ENCODE peak calls at places on chromosomes 11 and 22, in four cellular contexts. P is K562, U is GM12878, Y is HL-60. B is an unnamed sample.

GRCh38 chr11:45154276-45154675 is 7.8 kb downstream of the PRDM11 start:
- DNase-seq in P (no peak), U (no peak), Y (no peak), B (no peak)

GRCh38 chr22:23763579-23764331 is 965 bp downstream of the C22orf15 start:
- DNase-seq in U (no peak), Y (no peak), P (no peak), B (peak; percentile 47)

GRCh38 chr11:112016765-112017356 is 8.3 kb upstream of the DLAT start:
- DNase-seq in P (no peak), U (no peak), Y (no peak), B (no peak)

GRCh38 chr22:39628563-39629080 is 58.1 kb downstream of the CACNA1I start:
- DNase-seq in P (no peak), U (no peak), Y (no peak), B (no peak)

GRCh38 chr11:125287467-125288232 is 123.1 kb downstream of the PKNOX2 start:
- DNase-seq in U (no peak), Y (no peak), P (no peak), B (no peak)

GRCh38 chr22:31346255-31346732 is at the start of gene PATZ1:
- DNase-seq in U (no peak), Y (peak; percentile 85), P (peak; percentile 68), B (peak; percentile 79)

GRCh38 chr11:102530558-102530957 is at the start of gene MMP7:
- DNase-seq in Y (no peak), U (no peak), P (no peak), B (no peak)

GRCh38 chr11:124798991-124799383 is 1.2 kb downstream of the MSANTD2 start:
- DNase-seq in Y (no peak), U (no peak), P (peak; percentile 26), B (no peak)

GRCh38 chr11:15170170-15170569 is 55.4 kb downstream of the INSC start:
- DNase-seq in P (no peak), Y (no peak), U (no peak), B (no peak)

GRCh38 chr11:128498846-128499245 is 88.5 kb downstream of the ETS1 start:
- DNase-seq in Y (no peak), P (no peak), U (no peak), B (no peak)

GRCh38 chr22:45584621-45585436 is 82.1 kb downstream of the FBLN1 start:
- DNase-seq in U (no peak), Y (no peak), P (no peak), B (no peak)

GRCh38 chr22:35761037-35761436 is 43.4 kb downstream of the APOL5 start:
- DNase-seq in U (no peak), P (no peak), Y (no peak), B (no peak)

GRCh38 chr22:48748113-48748859 is 1079.4 kb downstream of the BRD1 start:
- DNase-seq in U (no peak), Y (no peak), P (no peak), B (no peak)

GRCh38 chr11:116167706-116168458 is 604.9 kb downstream of the BUD13 start:
- DNase-seq in U (no peak), Y (no peak), P (no peak), B (no peak)

GRCh38 chr11:106156290-106156937 is 79.0 kb downstream of the AASDHPPT start:
- DNase-seq in Y (peak; percentile 3), U (peak; percentile 12), P (peak; percentile 35), B (no peak)

GRCh38 chr22:45838257-45838891 is 138.6 kb downstream of the WNT7B start:
- DNase-seq in P (no peak), U (no peak), Y (no peak), B (no peak)

GRCh38 chr11:85541683-85542082 is 85.5 kb downstream of the DLG2 start:
- DNase-seq in P (no peak), Y (no peak), U (no peak), B (no peak)

GRCh38 chr11:132541794-132542193 is 990.5 kb downstream of the OPCML start:
- DNase-seq in U (peak; percentile 13), P (no peak), Y (no peak), B (no peak)

GRCh38 chr11:132777067-132777975 is 755.0 kb downstream of the OPCML start:
- DNase-seq in Y (no peak), P (no peak), U (no peak), B (no peak)

GRCh38 chr22:24059793-24060192 is 48.7 kb downstream of the CABIN1 start:
- DNase-seq in U (no peak), P (no peak), Y (no peak), B (no peak)

GRCh38 chr11:73759520-73760065 is 1.3 kb downstream of the RAB6A start:
- DNase-seq in P (no peak), Y (no peak), U (no peak), B (peak; percentile 9)

GRCh38 chr11:65786786-65787636 is at the start of gene OVOL1:
- DNase-seq in P (no peak), Y (peak; percentile 35), U (no peak), B (no peak)

GRCh38 chr11:120020981-120021380 is 116.9 kb downstream of the TRIM29 start:
- DNase-seq in U (no peak), P (no peak), Y (no peak), B (no peak)

GRCh38 chr11:76660533-76661305 is 9.8 kb downstream of the LRRC32 start:
- DNase-seq in Y (no peak), U (no peak), P (no peak), B (no peak)

GRCh38 chr11:67024410-67024809 is 1.5 kb downstream of the SYT12 start:
- DNase-seq in U (no peak), Y (no peak), P (no peak), B (no peak)

GRCh38 chr11:90722552-90723190 is 499.8 kb upstream of the CHORDC1 start:
- DNase-seq in Y (peak; percentile 0), U (no peak), P (no peak), B (no peak)

GRCh38 chr11:40686765-40687164 is 772.7 kb downstream of the LRRC4C start:
- DNase-seq in U (no peak), Y (no peak), P (no peak), B (no peak)

GRCh38 chr11:118715837-118716260 is 36.4 kb upstream of the TREH start:
- DNase-seq in Y (no peak), U (no peak), P (peak; percentile 92), B (no peak)

GRCh38 chr11:111157571-111157970 is 88.0 kb upstream of the POU2AF2 start:
- DNase-seq in Y (no peak), U (no peak), P (no peak), B (no peak)

GRCh38 chr11:76577199-76577920 is 93.2 kb downstream of the LRRC32 start:
- DNase-seq in U (no peak), P (no peak), Y (no peak), B (no peak)

GRCh38 chr11:13332124-13332523 is 54.5 kb downstream of the BMAL1 start:
- DNase-seq in U (no peak), Y (no peak), P (no peak), B (no peak)

GRCh38 chr22:40951795-40952602 is 821 bp downstream of the RBX1 start:
- DNase-seq in U (peak; percentile 33), Y (no peak), P (peak; percentile 17), B (no peak)

GRCh38 chr11:86152901-86153300 is 84.0 kb upstream of the PICALM start:
- DNase-seq in U (no peak), P (no peak), Y (no peak), B (no peak)

GRCh38 chr11:80330302-80330701 is 889.5 kb upstream of the TENM4 start:
- DNase-seq in U (no peak), Y (no peak), P (no peak), B (no peak)

GRCh38 chr11:77118086-77118485 is 10.0 kb upstream of the MYO7A start:
- DNase-seq in U (no peak), P (no peak), Y (no peak), B (no peak)

DNA sequence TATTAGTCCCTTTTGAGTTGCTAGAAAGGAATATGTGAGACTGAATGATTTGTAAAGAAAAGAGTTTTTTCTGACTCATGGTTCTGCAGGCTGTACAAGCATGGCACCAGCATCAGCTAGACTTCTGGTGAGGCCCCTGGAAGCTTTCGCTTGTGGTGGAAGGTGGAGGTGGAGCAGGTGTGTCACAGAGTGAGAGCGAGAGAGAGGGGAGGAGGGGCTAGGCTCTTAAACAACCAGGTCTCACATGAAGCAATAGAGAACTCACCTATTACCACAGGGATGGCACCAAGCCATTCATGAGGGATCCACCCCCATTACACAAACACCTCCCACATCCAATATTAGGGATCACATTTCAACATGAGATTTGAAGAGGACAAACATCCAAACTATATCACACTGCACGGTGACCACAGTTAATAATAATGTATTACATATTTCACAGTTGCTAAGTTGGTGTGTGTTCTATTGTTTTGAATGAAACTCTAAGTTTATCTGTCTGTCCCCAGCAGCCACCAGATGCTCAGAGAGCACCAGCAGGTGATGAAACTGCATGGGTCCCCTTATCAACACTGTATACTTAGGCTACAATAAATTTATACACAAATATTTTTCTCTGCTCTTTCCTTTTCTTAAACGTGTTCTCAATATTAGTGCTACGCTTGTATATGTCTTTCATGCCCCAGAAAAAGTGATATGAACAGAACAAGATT is 14.1 kb downstream of the ZFP91 start:
- DNase-seq in P (no peak), Y (no peak), U (no peak), B (no peak)
- TF ChIP-seq SPI1 in P (no peak), Y (no peak), U (no peak), B (no peak)

DNA sequence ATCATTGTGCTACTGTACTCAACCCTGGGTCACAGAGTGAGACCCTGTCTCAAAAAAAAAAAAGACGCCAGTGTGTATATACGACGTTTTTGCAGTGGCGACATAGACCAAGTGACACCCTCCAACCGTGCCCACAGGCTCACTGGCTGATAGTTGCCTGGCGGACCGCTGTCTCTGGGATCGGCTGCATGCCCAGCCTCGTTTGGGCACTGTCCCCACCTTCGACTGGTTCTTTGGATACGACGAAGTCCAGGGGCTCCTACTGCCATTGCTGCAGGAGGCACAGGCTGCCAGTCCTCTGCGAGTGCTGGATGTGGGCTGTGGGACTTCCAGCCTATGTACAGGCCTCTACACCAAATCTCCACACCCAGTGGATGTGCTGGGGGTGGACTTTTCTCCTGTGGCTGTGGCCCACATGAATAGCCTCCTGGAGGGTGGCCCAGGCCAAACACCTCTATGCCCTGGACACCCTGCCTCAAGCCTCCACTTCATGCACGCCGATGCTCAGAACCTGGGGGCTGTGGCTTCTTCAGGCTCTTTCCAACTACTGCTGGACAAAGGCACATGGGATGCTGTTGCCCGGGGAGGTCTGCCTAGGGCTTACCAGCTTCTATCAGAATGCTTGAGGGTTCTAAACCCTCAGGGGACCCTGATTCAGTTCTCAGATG is 1.3 kb downstream of the CSKMT start:
- DNase-seq in U (no peak), Y (no peak), P (no peak), B (no peak)
- TF ChIP-seq SPI1 in U (no peak), Y (no peak), P (no peak), B (no peak)

DNA sequence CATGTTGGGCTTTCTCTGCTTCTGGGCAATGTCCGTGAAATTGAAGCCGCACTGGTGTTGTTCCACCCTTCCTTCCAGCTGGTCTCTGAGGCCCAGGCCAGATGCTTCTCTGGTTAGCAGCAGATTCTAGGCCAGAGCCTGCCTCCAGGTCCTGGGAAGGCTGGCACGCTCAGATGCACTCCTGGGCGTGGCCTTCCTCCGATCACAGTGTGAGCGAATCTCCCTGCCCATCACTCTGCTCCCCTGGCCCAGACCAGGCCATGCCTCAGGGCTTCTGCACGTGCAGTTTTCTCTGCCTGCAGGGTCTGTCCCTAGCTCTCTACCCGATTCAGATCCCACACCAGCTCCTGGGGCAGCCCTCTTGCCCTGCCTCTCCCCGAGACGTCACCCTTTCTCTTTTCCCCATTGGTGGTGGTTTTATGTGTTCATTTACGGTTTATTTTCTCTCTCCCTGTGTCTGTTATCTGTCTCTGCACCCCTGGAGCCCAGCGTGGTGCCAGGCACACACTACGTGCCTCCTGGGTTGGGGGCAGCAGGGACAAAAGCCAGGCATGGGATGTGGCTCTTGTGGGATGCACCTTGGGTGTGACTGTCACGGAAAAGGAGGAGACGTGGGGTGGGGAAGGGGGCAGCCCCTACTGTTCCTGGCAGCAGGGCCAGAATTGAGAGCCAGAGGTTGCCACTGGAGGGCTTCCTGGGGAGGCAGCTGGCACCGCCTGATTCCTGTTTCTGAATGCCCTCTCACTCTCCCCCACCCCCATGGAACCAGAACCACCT is 66.0 kb downstream of the KCNQ1 start:
- DNase-seq in U (no peak), Y (no peak), P (no peak), B (peak; percentile 16)
- TF ChIP-seq SPI1 in U (no peak), Y (no peak), P (no peak), B (no peak)

GRCh38 chr22:27670701-27671412 is 130.7 kb downstream of the MN1 start:
- DNase-seq in U (no peak), Y (no peak), P (peak; percentile 89), B (no peak)
- TF ChIP-seq SPI1 in U (no peak), Y (no peak), P (no peak), B (no peak)